ENCODE peak calls at places on chromosomes 4 and X, in eight cellular contexts. B, Q, F, T, U, I, Y and V are unnamed samples.

GRCh38 chrX:120556251-120556650 is 4.5 kb downstream of the CUL4B start:
- DNase-seq in B (no peak), Q (no peak), F (no peak), T (no peak), U (no peak), I (no peak), Y (no peak), V (no peak)

GRCh38 chr4:2049381-2049780 is 9.7 kb upstream of the NAT8L start:
- DNase-seq in B (no peak), Q (no peak), F (no peak), T (no peak), U (no peak), I (no peak), Y (no peak), V (no peak)

GRCh38 chrX:15737957-15738685 is at the start of gene CA5B:
- DNase-seq in B (peak), Q (peak), F (peak), T (peak), U (peak), I (peak), Y (peak), V (peak)

GRCh38 chr4:76515975-76516853 is 81.2 kb downstream of the SHROOM3 start:
- DNase-seq in B (no peak), Q (no peak), F (no peak), T (no peak), U (no peak), I (no peak), Y (no peak), V (no peak)

GRCh38 chrX:136259543-136259942 is 8.3 kb upstream of the MAP7D3 start:
- DNase-seq in B (no peak), Q (no peak), F (no peak), T (no peak), U (no peak), I (no peak), Y (no peak), V (no peak)

GRCh38 chr4:42172391-42172790 is 19.9 kb upstream of the BEND4 start:
- DNase-seq in B (no peak), Q (no peak), F (no peak), T (no peak), U (no peak), I (no peak), Y (no peak), V (no peak)

GRCh38 chr4:25439913-25440477 is 62.9 kb downstream of the ANAPC4 start:
- DNase-seq in B (peak), Q (peak), F (peak), T (no peak), U (no peak), I (peak), Y (peak), V (peak)

GRCh38 chrX:7205037-7205577 is 57.2 kb upstream of the PUDP start:
- DNase-seq in B (no peak), Q (no peak), F (no peak), T (no peak), U (no peak), I (no peak), Y (no peak), V (no peak)

GRCh38 chrX:119500061-119500800 is 32.0 kb downstream of the SLC25A5 start:
- DNase-seq in B (no peak), Q (no peak), F (no peak), T (no peak), U (no peak), I (no peak), Y (no peak), V (no peak)

GRCh38 chr4:183887351-183887750 is 17.8 kb upstream of the STOX2 start:
- DNase-seq in B (no peak), Q (no peak), F (no peak), T (no peak), U (no peak), I (no peak), Y (no peak), V (no peak)

GRCh38 chr4:4308800-4309441 is 18.9 kb downstream of the ZBTB49 start:
- DNase-seq in B (no peak), Q (no peak), F (no peak), T (no peak), U (no peak), I (no peak), Y (no peak), V (no peak)

GRCh38 chrX:45712067-45712466 is 511.4 kb upstream of the DIPK2B start:
- DNase-seq in B (no peak), Q (no peak), F (no peak), T (no peak), U (no peak), I (no peak), Y (no peak), V (no peak)

GRCh38 chrX:153342762-153343558 is 9.0 kb downstream of the ZNF275 start:
- DNase-seq in B (no peak), Q (no peak), F (no peak), T (no peak), U (no peak), I (no peak), Y (no peak), V (no peak)

GRCh38 chr4:101229116-101229515 is 118.2 kb downstream of the PPP3CA start:
- DNase-seq in B (no peak), Q (no peak), F (no peak), T (no peak), U (no peak), I (no peak), Y (no peak), V (no peak)

GRCh38 chr4:8637456-8637984 is 45.0 kb downstream of the CPZ start:
- DNase-seq in B (no peak), Q (no peak), F (no peak), T (no peak), U (no peak), I (no peak), Y (no peak), V (no peak)

GRCh38 chr4:24800273-24800880 is 5.0 kb downstream of the SOD3 start:
- DNase-seq in B (no peak), Q (peak), F (no peak), T (no peak), U (peak), I (no peak), Y (no peak), V (no peak)

GRCh38 chr4:108172231-108172779 is 3.6 kb upstream of the LEF1 start:
- DNase-seq in B (no peak), Q (peak), F (peak), T (no peak), U (no peak), I (peak), Y (peak), V (no peak)

GRCh38 chr4:39032218-39033085 is at the start of gene TMEM156:
- DNase-seq in B (no peak), Q (no peak), F (no peak), T (no peak), U (no peak), I (peak), Y (peak), V (no peak)

GRCh38 chr4:143711543-143712159 is 11.2 kb upstream of the FREM3 start:
- DNase-seq in B (no peak), Q (peak), F (no peak), T (no peak), U (no peak), I (peak), Y (no peak), V (no peak)

GRCh38 chrX:150486011-150486410 is 82.4 kb upstream of the MTM1 start:
- DNase-seq in B (no peak), Q (peak), F (peak), T (peak), U (peak), I (peak), Y (peak), V (peak)

GRCh38 chr4:113943863-113944262 is 35.6 kb downstream of the ARSJ start:
- DNase-seq in B (no peak), Q (no peak), F (no peak), T (no peak), U (no peak), I (no peak), Y (no peak), V (no peak)

GRCh38 chrX:39309721-39310152 is 508.5 kb downstream of the MID1IP1 start:
- DNase-seq in B (no peak), Q (no peak), F (peak), T (no peak), U (peak), I (peak), Y (no peak), V (no peak)

GRCh38 chrX:109624641-109625311 is at the start of gene KCNE5:
- DNase-seq in B (no peak), Q (peak), F (peak), T (no peak), U (peak), I (no peak), Y (no peak), V (no peak)

GRCh38 chr4:122873146-122873545 is 46.5 kb downstream of the FGF2 start:
- DNase-seq in B (no peak), Q (no peak), F (no peak), T (no peak), U (no peak), I (no peak), Y (no peak), V (no peak)

GRCh38 chr4:94695389-94695788 is 62.4 kb upstream of the BMPR1B start:
- DNase-seq in B (no peak), Q (no peak), F (no peak), T (no peak), U (no peak), I (peak), Y (no peak), V (no peak)

GRCh38 chr4:118372251-118372650 is 19.4 kb upstream of the PRSS12 start:
- DNase-seq in B (no peak), Q (no peak), F (no peak), T (no peak), U (no peak), I (no peak), Y (no peak), V (no peak)

GRCh38 chrX:10329984-10330383 is 173.2 kb downstream of the CLCN4 start:
- DNase-seq in B (no peak), Q (no peak), F (no peak), T (no peak), U (no peak), I (no peak), Y (no peak), V (no peak)

GRCh38 chr4:75621715-75622114 is 8.6 kb downstream of the CDKL2 start:
- DNase-seq in B (no peak), Q (no peak), F (no peak), T (no peak), U (no peak), I (no peak), Y (no peak), V (no peak)

GRCh38 chr4:6092971-6093370 is 74.7 kb upstream of the C4orf50 start:
- DNase-seq in B (no peak), Q (no peak), F (no peak), T (no peak), U (no peak), I (no peak), Y (no peak), V (no peak)